ENCODE peak calls at places on chromosomes 6 and 20, in eight cellular contexts. W is CD8-positive, alpha-beta T cell; V is AG04449; S is fibroblast of mammary gland; J is fibroblast of pulmonary artery; A is tibial artery; H is neural progenitor cell; Y is fibroblast of lung. D is an unnamed sample.

GRCh38 chr20:18412202-18412901 is 54.5 kb downstream of the DZANK1 start:
- DNase-seq in V (no peak), W (no peak), H (no peak), A (no peak), Y (no peak), J (no peak), S (no peak), D (no peak)

GRCh38 chr20:63598479-63599395 is 24.7 kb upstream of the HELZ2 start:
- DNase-seq in H (no peak), S (no peak), V (no peak), J (no peak), A (no peak), W (no peak), Y (no peak), D (no peak)

GRCh38 chr6:136923116-136923953 is 1.2 kb downstream of the SLC35D3 start:
- DNase-seq in Y (no peak), A (no peak), W (no peak), V (no peak), J (no peak), H (peak; percentile 10), S (no peak), D (no peak)

GRCh38 chr6:7727951-7728854 is 2.3 kb downstream of the BMP6 start:
- DNase-seq in Y (peak; percentile 20), J (peak; percentile 56), H (peak; percentile 80), S (no peak), W (no peak), V (no peak), A (peak; percentile 73), D (peak; percentile 19)

GRCh38 chr6:152189736-152190135 is 382.3 kb downstream of the ESR1 start:
- DNase-seq in Y (no peak), H (no peak), A (no peak), S (peak; percentile 35), W (no peak), J (peak; percentile 65), V (no peak), D (peak; percentile 47)

GRCh38 chr20:18527836-18528235 is 20.1 kb downstream of the SEC23B start:
- DNase-seq in H (no peak), V (no peak), Y (no peak), S (peak; percentile 94), W (no peak), J (no peak), A (no peak), D (peak; percentile 71)

GRCh38 chr6:169498887-169499513 is 202.8 kb downstream of the WDR27 start:
- DNase-seq in H (no peak), W (no peak), A (no peak), V (no peak), Y (no peak), J (no peak), S (no peak), D (no peak)

GRCh38 chr6:90160013-90160412 is 136.6 kb downstream of the BACH2 start:
- DNase-seq in S (no peak), W (no peak), A (no peak), H (no peak), Y (no peak), V (no peak), J (no peak), D (no peak)

GRCh38 chr6:71468841-71469750 is 180.5 kb downstream of the OGFRL1 start:
- DNase-seq in J (peak; percentile 89), H (no peak), W (no peak), Y (peak; percentile 86), V (peak; percentile 85), S (peak; percentile 94), A (peak; percentile 69), D (peak; percentile 77)
- H3K4me3 ChIP-seq in J (peak overlapping the region; percentile 13), H (no peak overlapping the region), W (no peak overlapping the region), Y (peak overlapping the region; percentile 16), V (peak overlapping the region; percentile 13), S (no peak overlapping the region), A (peak overlapping the region; percentile 41), D (no peak overlapping the region)

GRCh38 chr6:158233214-158233795 is 65.2 kb downstream of the GTF2H5 start:
- DNase-seq in A (no peak), Y (no peak), S (no peak), J (no peak), H (peak; percentile 33), V (no peak), W (no peak), D (no peak)

GRCh38 chr6:158231551-158232444 is 63.6 kb downstream of the GTF2H5 start:
- DNase-seq in H (peak; percentile 92), Y (peak; percentile 57), S (no peak), W (peak; percentile 37), A (peak; percentile 83), J (peak; percentile 59), V (no peak), D (peak; percentile 74)

GRCh38 chr6:158229823-158230222 is 61.7 kb downstream of the GTF2H5 start:
- DNase-seq in Y (no peak), S (no peak), H (no peak), W (no peak), V (no peak), J (no peak), A (no peak), D (no peak)

GRCh38 chr6:158230967-158231550 is 62.9 kb downstream of the GTF2H5 start:
- DNase-seq in W (no peak), V (no peak), A (no peak), J (no peak), Y (no peak), S (no peak), H (no peak), D (no peak)

DNA sequence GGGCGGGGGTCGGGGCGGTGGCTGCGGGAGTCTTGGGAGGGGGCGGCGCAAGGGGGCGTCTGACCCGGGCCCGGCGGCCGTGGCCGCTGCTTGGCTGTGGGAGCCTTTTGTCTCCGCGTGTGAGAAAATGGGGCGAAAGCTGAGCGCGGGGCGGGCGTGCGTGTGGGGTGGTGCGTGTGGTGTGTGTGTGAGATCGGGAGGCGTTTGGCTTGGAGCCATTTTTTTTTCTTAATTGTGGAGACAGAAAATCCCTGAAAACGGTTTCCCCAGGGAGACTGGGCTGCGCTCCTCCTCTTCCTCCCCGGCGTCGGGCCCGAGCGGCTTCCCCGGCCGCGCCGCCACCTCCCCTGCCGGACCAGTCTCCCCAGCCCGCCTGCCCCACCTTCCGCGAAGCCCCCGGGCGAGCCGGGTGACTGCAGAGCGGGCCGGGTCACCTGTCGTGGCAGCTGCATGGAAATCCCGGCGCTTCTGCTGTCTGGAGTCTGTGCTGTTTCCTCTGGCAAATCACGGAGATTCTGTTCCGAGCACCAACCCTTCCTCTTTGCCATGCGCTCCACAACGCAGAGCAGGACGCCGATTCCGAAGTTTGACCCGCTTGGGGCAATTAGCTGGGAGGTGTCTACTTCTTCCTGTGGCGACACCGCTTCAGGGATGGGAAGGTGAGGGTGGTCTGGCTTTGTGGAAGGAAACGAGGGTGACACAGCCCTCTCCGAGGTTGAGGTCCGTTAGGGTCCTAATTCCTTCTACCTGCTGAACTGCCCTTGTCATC is 64.5 kb downstream of the GTF2H5 start:
- DNase-seq in H (peak; percentile 63), V (no peak), A (peak; percentile 75), W (peak; percentile 13), S (peak; percentile 62), J (peak; percentile 73), Y (peak; percentile 68), D (peak; percentile 78)
- TF ChIP-seq CTCF in H (no peak), V (no peak), A (no peak), W (no peak), S (no peak), J (no peak), Y (no peak), D (no peak)

DNA sequence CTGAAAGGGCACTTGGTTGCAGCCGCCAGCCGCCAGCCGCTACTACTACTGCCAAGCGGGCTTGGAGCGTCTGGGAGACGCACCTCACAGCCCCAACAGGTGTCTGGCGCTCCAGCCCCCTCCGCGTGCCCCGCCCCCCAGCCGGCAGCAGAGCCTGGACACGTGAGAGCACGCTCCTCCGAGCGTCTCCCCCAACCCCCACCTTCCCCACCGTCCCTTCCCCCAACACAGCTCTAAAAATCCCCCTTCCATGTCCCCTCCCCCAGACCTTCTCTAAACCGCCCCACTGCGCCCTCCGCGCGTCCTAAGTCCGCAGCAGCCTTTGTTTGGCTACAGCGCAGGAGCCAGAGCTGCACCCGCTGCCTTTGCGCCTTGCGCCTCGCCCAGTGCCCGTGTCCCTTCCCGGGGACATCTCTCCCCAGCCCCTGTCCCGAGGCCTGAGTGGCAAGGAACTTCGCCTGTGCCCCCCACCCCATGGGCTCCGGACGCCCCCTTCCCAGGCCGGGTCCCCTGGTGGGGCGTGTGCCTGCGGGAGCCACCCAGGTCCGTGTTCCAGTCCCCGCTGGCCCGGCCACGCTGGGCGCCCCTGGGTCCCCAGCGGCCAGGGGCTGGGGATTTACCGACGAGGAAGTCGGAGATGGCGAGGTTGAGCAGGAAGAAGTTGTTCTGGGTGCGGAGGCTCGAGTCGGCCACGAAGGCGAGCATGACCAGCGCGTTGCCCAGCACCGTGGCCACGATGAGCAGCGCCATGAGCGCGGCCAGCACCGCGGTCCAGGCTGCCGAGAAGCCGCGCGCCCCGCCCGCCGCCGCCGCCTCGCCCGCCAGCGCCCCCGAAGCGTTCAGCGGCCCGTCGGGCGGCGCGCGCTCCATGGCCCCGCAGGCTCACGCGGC is 732 bp downstream of the HRH3 start:
- DNase-seq in V (no peak), W (no peak), S (no peak), H (peak; percentile 82), Y (no peak), J (no peak), A (no peak), D (no peak)
- H3K4me3 ChIP-seq in V (no peak overlapping the region), W (no peak overlapping the region), S (no peak overlapping the region), H (peak overlapping the region; percentile 53), Y (no peak overlapping the region), J (no peak overlapping the region), A (peak overlapping the region; percentile 35), D (no peak overlapping the region)

GRCh38 chr20:11377761-11378160 is 539.9 kb upstream of the BTBD3 start:
- DNase-seq in Y (no peak), V (no peak), H (no peak), J (no peak), A (no peak), W (no peak), S (no peak), D (no peak)

GRCh38 chr20:11376998-11377397 is 540.7 kb upstream of the BTBD3 start:
- DNase-seq in V (no peak), W (no peak), Y (peak; percentile 19), J (peak; percentile 28), S (peak; percentile 49), H (no peak), A (no peak), D (peak; percentile 81)

GRCh38 chr20:11380283-11380682 is 537.4 kb upstream of the BTBD3 start:
- DNase-seq in J (no peak), W (no peak), S (no peak), V (no peak), A (no peak), Y (no peak), H (no peak), D (no peak)

GRCh38 chr20:11378252-11378651 is 539.4 kb upstream of the BTBD3 start:
- DNase-seq in Y (no peak), S (no peak), A (no peak), V (no peak), W (no peak), J (no peak), H (no peak), D (no peak)

DNA sequence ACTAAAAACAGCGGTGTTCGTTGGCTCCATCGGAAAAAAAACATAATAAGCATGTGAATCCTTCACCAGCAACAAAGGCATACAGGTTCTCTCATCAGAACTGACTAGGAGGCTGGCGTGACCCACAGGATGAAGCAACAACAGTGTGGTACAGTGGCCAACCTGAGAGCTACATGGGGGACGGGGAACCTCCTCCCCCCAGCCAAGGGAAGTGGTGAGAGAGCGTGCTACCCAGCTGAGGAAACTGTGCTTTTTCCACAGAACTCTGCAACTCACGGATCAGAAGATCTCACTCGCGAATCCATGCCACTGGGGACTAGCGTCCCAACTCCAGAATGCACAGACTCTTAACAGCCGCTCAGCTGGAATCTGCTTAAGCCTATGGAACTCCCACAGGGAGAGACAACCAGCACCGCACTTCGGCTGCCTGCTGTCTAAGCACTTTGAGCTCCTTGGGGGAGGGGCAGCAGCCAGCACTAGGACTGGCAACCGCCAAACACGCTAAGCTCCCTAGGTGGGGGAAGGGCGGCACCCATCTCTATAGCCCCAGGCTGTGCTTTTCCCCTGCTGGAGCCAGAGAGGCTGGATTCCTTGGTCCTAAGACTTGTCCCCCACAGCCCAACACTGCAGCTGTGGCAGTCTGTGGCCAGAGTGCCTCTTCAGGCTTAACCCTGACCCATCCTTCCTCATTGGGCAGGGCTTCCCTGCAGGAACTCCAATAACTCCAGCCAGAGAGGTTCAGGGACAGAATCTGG is 538.3 kb upstream of the BTBD3 start:
- DNase-seq in W (no peak), J (no peak), V (no peak), Y (no peak), H (peak; percentile 87), A (no peak), S (no peak), D (no peak)
- TF ChIP-seq CTCF in W (no peak), J (no peak), V (no peak), Y (no peak), H (peak; percentile 4), A (no peak), S (no peak), D (no peak)

D was measured in epithelial cell of esophagus.